ENCODE peak calls at places on chromosomes 1 and 21, in five cellular contexts. A is sigmoid colon, R is stomach, X is GM12878, H is ovary. W is an unnamed sample.

GRCh38 chr1:30816211-30817082 is 58.9 kb upstream of the LAPTM5 start:
- DNase-seq in A (peak; percentile 87), R (no peak), X (no peak), H (peak; percentile 23), W (no peak)

GRCh38 chr1:35718492-35719336 is at the start of gene C1orf216:
- DNase-seq in A (peak; percentile 86), R (peak; percentile 49), X (no peak), H (peak; percentile 73), W (no peak)

GRCh38 chr1:156492591-156493080 is 7.9 kb downstream of the MEF2D start:
- DNase-seq in A (no peak), R (no peak), X (no peak), H (no peak), W (no peak)

GRCh38 chr1:204319462-204319861 is 40.3 kb downstream of the PLEKHA6 start:
- DNase-seq in A (no peak), R (peak; percentile 39), X (no peak), H (no peak), W (no peak)

GRCh38 chr1:58881471-58881994 is 97.7 kb upstream of the JUN start:
- DNase-seq in A (peak; percentile 80), R (peak; percentile 69), X (no peak), H (peak; percentile 33), W (no peak)

GRCh38 chr1:220956861-220957605 is 77.8 kb downstream of the HLX start:
- DNase-seq in A (no peak), R (no peak), X (no peak), H (no peak), W (no peak)

GRCh38 chr1:5448486-5448885 is 543.7 kb downstream of the NPHP4 start:
- DNase-seq in A (no peak), R (no peak), X (no peak), H (no peak), W (no peak)

GRCh38 chr1:16183765-16184556 is 28.1 kb upstream of the EPHA2 start:
- DNase-seq in A (no peak), R (peak; percentile 64), X (no peak), H (no peak), W (no peak)

GRCh38 chr1:23788695-23789094 is 2.2 kb upstream of the LYPLA2 start:
- DNase-seq in A (no peak), R (no peak), X (no peak), H (no peak), W (no peak)

GRCh38 chr1:77219166-77219887 is at the start of gene PIGK:
- DNase-seq in A (peak; percentile 91), R (peak; percentile 90), X (peak; percentile 62), H (peak; percentile 80), W (peak; percentile 96)
- TF ChIP-seq CTCF in A (no peak), R (no peak), X (no peak), H (no peak), W (no peak)

DNA sequence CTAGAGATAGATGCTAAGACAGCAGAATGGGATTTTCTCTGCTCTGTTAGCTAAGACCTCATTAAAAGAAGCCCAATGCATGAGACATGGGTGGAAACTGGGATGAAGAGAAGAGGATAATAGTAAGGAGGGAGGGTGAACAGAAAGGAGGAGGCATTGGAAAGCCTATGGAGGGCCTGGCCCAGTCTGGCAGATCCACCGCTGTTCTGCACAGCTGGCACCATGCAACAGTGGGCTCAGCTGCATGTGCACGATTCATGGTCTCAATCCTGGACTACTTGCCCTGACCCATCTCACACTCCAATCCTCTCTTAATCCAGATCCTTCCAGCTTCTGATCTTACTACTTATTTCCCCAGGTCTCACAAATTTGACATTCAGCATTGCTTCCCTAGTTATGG is 2.2 kb downstream of the PHC2 start:
- DNase-seq in A (no peak), R (no peak), X (no peak), H (no peak), W (no peak)
- H3K4me3 ChIP-seq in A (no peak overlapping the region), R (no peak overlapping the region), X (no peak overlapping the region), H (no peak overlapping the region), W (no peak overlapping the region)

GRCh38 chr1:32650157-32650751 is at the start of gene ZBTB8OS:
- DNase-seq in A (peak; percentile 97), R (peak; percentile 94), X (peak; percentile 88), H (peak; percentile 91), W (peak; percentile 96)
- TF ChIP-seq POLR2A in A (peak; percentile 50), R (no peak), X (peak; percentile 89), H (no peak), W (no peak)

GRCh38 chr1:228104526-228105251 is 1.6 kb upstream of the C1orf35 start:
- DNase-seq in A (peak; percentile 64), R (no peak), X (no peak), H (no peak), W (no peak)

GRCh38 chr1:228102791-228103620 is at the start of gene C1orf35:
- DNase-seq in A (peak; percentile 97), R (peak; percentile 96), X (peak; percentile 66), H (peak; percentile 92), W (peak; percentile 97)

GRCh38 chr1:228101614-228101993 is 1.5 kb downstream of the C1orf35 start:
- DNase-seq in A (peak; percentile 68), R (no peak), X (no peak), H (no peak), W (no peak)

GRCh38 chr1:228100822-228101613 is 2.1 kb downstream of the C1orf35 start:
- DNase-seq in A (peak; percentile 66), R (peak; percentile 45), X (no peak), H (no peak), W (no peak)

DNA sequence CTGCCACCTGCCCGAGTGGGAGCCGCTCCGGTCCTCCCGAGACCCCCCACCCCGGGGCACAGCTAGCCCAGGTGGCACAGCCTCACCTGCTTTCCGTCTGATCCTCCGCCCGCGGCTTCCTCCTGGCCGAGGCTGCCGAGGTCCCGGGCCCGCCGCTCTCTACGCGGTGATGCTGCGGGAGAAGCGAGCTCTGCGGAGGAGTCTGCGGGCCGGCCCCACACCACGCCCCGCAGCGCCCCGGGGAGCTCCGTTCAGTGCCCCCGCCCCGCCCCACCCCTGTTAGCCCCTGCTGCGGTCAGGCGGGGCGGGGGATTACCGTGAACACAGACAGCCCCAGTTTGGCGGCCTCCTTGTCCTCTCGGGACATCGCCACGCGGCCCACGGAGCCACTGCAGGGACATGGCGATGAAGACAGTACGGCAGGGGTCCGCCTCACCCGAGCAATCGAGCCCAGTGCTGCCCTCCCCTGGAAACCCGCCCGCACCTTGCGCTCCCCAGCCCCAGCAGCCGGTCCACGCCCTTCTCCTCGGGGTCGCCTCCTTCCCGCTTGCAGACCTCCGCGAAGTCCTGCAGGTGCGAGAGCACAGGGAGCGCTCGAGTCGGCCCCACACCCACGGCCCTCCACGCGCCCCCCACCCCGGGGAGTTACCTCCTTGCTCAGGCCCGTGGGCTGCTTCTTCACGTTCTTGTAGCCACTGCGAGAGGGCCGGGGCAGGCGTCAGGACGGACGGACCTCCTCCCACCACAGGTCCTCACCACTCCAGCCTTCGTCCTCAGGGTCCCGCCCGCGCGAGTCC is 933 bp downstream of the C1orf35 start:
- DNase-seq in A (peak; percentile 82), R (peak; percentile 53), X (no peak), H (no peak), W (no peak)
- TF ChIP-seq CTCF in A (no peak), R (no peak), X (peak; percentile 40), H (no peak), W (no peak)

DNA sequence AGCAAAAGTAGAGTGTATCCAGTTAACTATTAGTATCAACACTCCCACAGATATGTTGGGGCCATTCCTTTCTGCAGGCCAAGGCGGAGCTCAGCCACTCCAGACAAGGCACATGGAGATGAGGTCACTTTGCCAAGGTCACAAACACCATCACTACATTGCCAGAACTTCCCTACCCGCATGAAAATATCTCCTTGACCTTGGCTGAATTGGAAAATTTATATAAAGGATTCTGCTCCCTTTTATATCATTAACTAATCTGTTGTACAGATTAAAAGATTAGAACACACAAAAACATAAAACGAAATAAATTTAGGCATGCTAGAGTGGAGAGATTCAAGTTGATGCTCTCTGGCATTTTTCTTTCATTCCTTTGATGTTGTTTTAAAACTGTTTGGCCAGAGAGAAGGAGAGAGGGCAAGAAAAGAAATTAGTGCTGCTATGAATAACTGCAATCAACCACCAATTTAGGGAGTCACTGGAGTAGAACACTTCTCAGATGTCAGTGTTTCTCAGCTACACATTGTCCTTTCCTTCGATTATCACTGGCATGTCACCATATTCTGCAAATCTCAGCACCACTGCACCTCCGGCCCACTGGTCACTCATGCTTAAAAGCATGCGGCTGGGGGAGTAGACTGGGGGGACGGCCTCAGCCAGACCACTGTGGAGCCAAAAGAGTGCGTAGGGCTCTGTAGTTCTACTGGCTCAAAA is 78.7 kb upstream of the ATP1B1 start:
- DNase-seq in A (no peak), R (no peak), X (peak; percentile 76), H (peak; percentile 76), W (peak; percentile 53)
- H3K4me3 ChIP-seq in A (no peak overlapping the region), R (no peak overlapping the region), X (no peak overlapping the region), H (no peak overlapping the region), W (no peak overlapping the region)

DNA sequence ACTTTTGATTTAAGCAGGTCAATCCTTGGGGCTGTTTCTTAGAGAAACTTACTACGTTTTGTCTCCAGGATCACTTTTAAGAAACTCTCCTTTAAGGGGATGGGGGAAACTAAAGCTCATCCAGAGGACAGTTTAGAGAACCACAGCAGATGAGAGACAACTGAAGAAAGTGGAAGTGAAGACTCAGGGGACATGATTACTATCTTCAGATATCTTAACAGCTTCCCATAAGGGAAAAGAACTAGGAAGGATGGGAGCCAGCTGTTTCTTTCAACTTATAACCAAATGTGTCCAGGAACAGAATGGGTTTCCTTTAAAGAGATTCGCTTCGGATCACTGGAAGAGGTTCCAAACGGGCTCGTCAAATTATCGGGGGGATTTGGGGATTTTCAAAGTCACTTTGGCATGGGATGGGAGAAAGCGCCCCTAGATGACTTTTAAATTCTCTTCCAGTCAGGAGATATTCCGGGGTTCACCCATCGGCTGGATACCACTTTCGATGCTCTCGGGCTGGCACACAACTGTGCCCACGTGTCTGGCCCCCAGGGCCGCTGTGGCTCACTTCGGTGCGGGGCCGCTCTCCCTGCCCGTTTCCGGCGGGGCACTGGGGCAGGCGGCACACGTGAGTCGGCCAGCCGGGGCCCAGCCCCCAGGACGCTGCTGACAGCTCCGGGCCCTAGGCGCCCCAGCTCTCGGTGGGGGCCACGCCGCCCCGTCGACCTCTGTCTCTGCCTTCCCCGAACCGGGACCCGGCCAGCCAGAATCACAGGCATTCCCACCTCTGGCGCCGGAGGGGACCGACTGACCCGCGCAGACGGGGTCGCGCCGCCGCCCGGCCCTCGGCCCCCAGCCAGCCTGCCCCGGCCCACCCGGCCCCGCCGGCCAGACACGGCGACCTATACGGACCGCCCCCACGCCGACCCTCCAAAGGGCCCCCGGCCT is 1.0 kb downstream of the SCMH1 start:
- DNase-seq in A (peak; percentile 84), R (peak; percentile 62), X (no peak), H (peak; percentile 68), W (no peak)
- TF ChIP-seq POLR2A in A (no peak), R (no peak), X (peak; percentile 76), H (no peak), W (peak; percentile 57)

DNA sequence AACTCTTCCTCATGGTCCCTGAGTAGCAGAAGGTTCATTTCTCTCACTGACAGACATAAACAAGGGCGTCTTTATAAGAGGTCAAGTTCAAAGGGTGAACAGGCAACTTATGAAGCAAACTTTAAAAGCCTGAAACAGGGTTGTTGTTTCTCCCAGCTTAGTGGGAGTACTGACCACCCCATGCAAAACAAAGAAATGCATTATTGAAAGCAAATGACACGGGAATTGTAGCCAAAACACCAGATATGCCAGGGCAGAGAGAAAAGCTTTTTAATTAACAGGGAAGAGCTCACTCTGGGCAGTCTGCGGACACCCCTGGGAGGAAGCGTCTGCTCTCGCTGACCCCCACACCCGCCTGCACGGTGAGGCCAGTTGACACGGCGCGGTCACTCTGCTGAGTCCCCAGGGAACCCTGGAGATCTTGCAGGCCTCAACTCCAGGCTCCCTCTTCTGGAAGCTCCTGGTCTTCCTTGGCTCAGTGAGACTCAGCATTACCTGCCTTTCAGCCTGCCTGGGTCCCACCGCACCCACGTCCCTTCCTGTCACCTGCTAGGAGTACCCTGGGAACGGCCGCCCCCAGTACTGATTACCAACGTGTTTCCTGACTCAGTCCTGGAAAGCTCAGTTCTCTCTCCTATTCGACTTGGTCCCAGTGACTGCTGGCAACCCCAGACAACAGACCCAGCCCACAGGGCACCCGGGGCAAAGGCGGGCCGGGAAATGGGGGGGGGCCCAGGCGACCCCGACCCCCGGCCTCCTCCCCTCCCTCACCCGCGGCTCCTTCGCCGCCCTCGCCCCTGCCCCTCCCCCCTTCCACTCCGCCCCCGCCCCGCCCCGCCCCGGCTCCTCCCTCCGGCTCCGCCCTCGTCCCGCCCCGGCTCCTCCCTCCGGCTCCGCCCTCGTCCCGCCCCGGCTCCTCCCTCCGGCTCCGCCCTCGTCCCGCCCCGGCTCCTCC is 972 bp downstream of the CFAP410 start:
- DNase-seq in A (peak; percentile 91), R (peak; percentile 66), X (no peak), H (peak; percentile 72), W (no peak)
- TF ChIP-seq CTCF in A (peak; percentile 25), R (no peak), X (peak; percentile 26), H (peak; percentile 41), W (peak; percentile 49)

W was measured in esophagus muscularis mucosa.